ENCODE peak calls at places on chromosomes 11 and 22, in six cellular contexts. One of them, this sample, is unnamed.

GRCh38 chr22:25201557-25202273 is 2.1 kb downstream of the CRYBB3 start:
- DNase-seq in mesothelial cell of epicardium: no peak
- DNase-seq in testis: no peak
- DNase-seq in progenitor cell of endocrine pancreas: no peak
- DNase-seq in GDM1: no peak
- DNase-seq in CMK: no peak
- DNase-seq in this sample: no peak

GRCh38 chr22:35758394-35758793 is 40.7 kb downstream of the APOL5 start:
- DNase-seq in testis: no peak
- DNase-seq in progenitor cell of endocrine pancreas: no peak
- DNase-seq in GDM1: no peak
- DNase-seq in mesothelial cell of epicardium: no peak
- DNase-seq in CMK: no peak
- DNase-seq in this sample: no peak

GRCh38 chr11:124799384-124800225 is 601 bp downstream of the MSANTD2 start:
- DNase-seq in mesothelial cell of epicardium: peak; percentile 61
- DNase-seq in CMK: peak; percentile 17
- DNase-seq in progenitor cell of endocrine pancreas: peak; percentile 34
- DNase-seq in testis: peak; percentile 52
- DNase-seq in GDM1: no peak
- DNase-seq in this sample: no peak

GRCh38 chr22:45891471-45891995 is 85.4 kb downstream of the WNT7B start:
- DNase-seq in GDM1: no peak
- DNase-seq in CMK: peak; percentile 5
- DNase-seq in progenitor cell of endocrine pancreas: no peak
- DNase-seq in testis: no peak
- DNase-seq in mesothelial cell of epicardium: no peak
- DNase-seq in this sample: no peak

GRCh38 chr22:40263191-40263590 is 83.1 kb upstream of the ADSL start:
- DNase-seq in mesothelial cell of epicardium: no peak
- DNase-seq in testis: no peak
- DNase-seq in progenitor cell of endocrine pancreas: no peak
- DNase-seq in GDM1: peak; percentile 83
- DNase-seq in CMK: peak; percentile 74
- DNase-seq in this sample: no peak

GRCh38 chr11:69822676-69823494 is 3.7 kb upstream of the FGF3 start:
- DNase-seq in mesothelial cell of epicardium: no peak
- DNase-seq in GDM1: no peak
- DNase-seq in CMK: no peak
- DNase-seq in testis: no peak
- DNase-seq in progenitor cell of endocrine pancreas: no peak
- DNase-seq in this sample: no peak

GRCh38 chr11:119907934-119908760 is 179.1 kb upstream of the NECTIN1 start:
- DNase-seq in testis: no peak
- DNase-seq in mesothelial cell of epicardium: no peak
- DNase-seq in CMK: no peak
- DNase-seq in progenitor cell of endocrine pancreas: no peak
- DNase-seq in GDM1: no peak
- DNase-seq in this sample: no peak

GRCh38 chr11:2302280-2302843 is 549 bp downstream of the TSPAN32 start:
- DNase-seq in mesothelial cell of epicardium: no peak
- DNase-seq in progenitor cell of endocrine pancreas: no peak
- DNase-seq in GDM1: no peak
- DNase-seq in CMK: no peak
- DNase-seq in testis: no peak
- DNase-seq in this sample: peak; percentile 84

GRCh38 chr11:58513747-58514367 is 6.0 kb upstream of the OR5B21 start:
- DNase-seq in mesothelial cell of epicardium: peak; percentile 44
- DNase-seq in CMK: no peak
- DNase-seq in GDM1: peak; percentile 3
- DNase-seq in testis: peak; percentile 47
- DNase-seq in progenitor cell of endocrine pancreas: peak; percentile 32
- DNase-seq in this sample: no peak

GRCh38 chr22:19962246-19962908 is 20.8 kb upstream of the TXNRD2 start:
- DNase-seq in testis: peak; percentile 75
- DNase-seq in mesothelial cell of epicardium: peak; percentile 55
- DNase-seq in CMK: no peak
- DNase-seq in GDM1: peak; percentile 19
- DNase-seq in progenitor cell of endocrine pancreas: peak; percentile 51
- DNase-seq in this sample: no peak

GRCh38 chr22:26559961-26560575 is 29.9 kb downstream of the TPST2 start:
- DNase-seq in CMK: no peak
- DNase-seq in testis: no peak
- DNase-seq in progenitor cell of endocrine pancreas: no peak
- DNase-seq in mesothelial cell of epicardium: no peak
- DNase-seq in GDM1: no peak
- DNase-seq in this sample: no peak